ENCODE peak calls at places on chromosomes 7 and 10, in eight cellular contexts. One of them, this sample, is unnamed.

GRCh38 chr7:112056409-112056808 is 149.8 kb downstream of the DOCK4 start:
- DNase-seq in M059J: peak; percentile 13
- DNase-seq in COR-L47: no peak
- DNase-seq in activated naive CD4-positive, alpha-beta T cell treated with anti-CD3 and anti-CD28 coated beads, Interleukin-2, amount 50 U/mL, for 72 hours: no peak
- DNase-seq in testis: no peak
- DNase-seq in uterus: no peak
- DNase-seq in RWPE1: peak; percentile 8
- DNase-seq in AG04450: peak; percentile 42
- DNase-seq in this sample: no peak

GRCh38 chr7:117808910-117809705 is 64.1 kb downstream of the CTTNBP2 start:
- DNase-seq in M059J: peak; percentile 31
- DNase-seq in COR-L47: no peak
- DNase-seq in activated naive CD4-positive, alpha-beta T cell treated with anti-CD3 and anti-CD28 coated beads, Interleukin-2, amount 50 U/mL, for 72 hours: no peak
- DNase-seq in testis: no peak
- DNase-seq in uterus: no peak
- DNase-seq in RWPE1: no peak
- DNase-seq in AG04450: no peak
- DNase-seq in this sample: no peak

GRCh38 chr7:131537581-131537980 is 18.8 kb downstream of the PODXL start:
- DNase-seq in M059J: peak; percentile 33
- DNase-seq in COR-L47: no peak
- DNase-seq in activated naive CD4-positive, alpha-beta T cell treated with anti-CD3 and anti-CD28 coated beads, Interleukin-2, amount 50 U/mL, for 72 hours: no peak
- DNase-seq in testis: no peak
- DNase-seq in uterus: no peak
- DNase-seq in RWPE1: no peak
- DNase-seq in AG04450: no peak
- DNase-seq in this sample: no peak

GRCh38 chr10:62934258-62934657 is 118.1 kb upstream of the EGR2 start:
- DNase-seq in M059J: peak; percentile 6
- DNase-seq in COR-L47: no peak
- DNase-seq in activated naive CD4-positive, alpha-beta T cell treated with anti-CD3 and anti-CD28 coated beads, Interleukin-2, amount 50 U/mL, for 72 hours: no peak
- DNase-seq in testis: no peak
- DNase-seq in uterus: no peak
- DNase-seq in RWPE1: no peak
- DNase-seq in AG04450: no peak
- DNase-seq in this sample: no peak

GRCh38 chr10:97138174-97138573 is 47.6 kb downstream of the SLIT1 start:
- DNase-seq in M059J: no peak
- DNase-seq in COR-L47: no peak
- DNase-seq in activated naive CD4-positive, alpha-beta T cell treated with anti-CD3 and anti-CD28 coated beads, Interleukin-2, amount 50 U/mL, for 72 hours: no peak
- DNase-seq in testis: no peak
- DNase-seq in uterus: no peak
- DNase-seq in RWPE1: peak; percentile 22
- DNase-seq in AG04450: no peak
- DNase-seq in this sample: no peak

GRCh38 chr10:47062801-47063200 is 151.6 kb downstream of the PTPN20 start:
- DNase-seq in M059J: no peak
- DNase-seq in COR-L47: no peak
- DNase-seq in activated naive CD4-positive, alpha-beta T cell treated with anti-CD3 and anti-CD28 coated beads, Interleukin-2, amount 50 U/mL, for 72 hours: no peak
- DNase-seq in testis: no peak
- DNase-seq in uterus: no peak
- DNase-seq in RWPE1: no peak
- DNase-seq in AG04450: no peak
- DNase-seq in this sample: no peak

GRCh38 chr10:125999694-126000093 is 103.3 kb downstream of the FANK1 start:
- DNase-seq in M059J: peak; percentile 13
- DNase-seq in COR-L47: no peak
- DNase-seq in activated naive CD4-positive, alpha-beta T cell treated with anti-CD3 and anti-CD28 coated beads, Interleukin-2, amount 50 U/mL, for 72 hours: no peak
- DNase-seq in testis: no peak
- DNase-seq in uterus: no peak
- DNase-seq in RWPE1: no peak
- DNase-seq in AG04450: no peak
- DNase-seq in this sample: no peak

GRCh38 chr7:130922206-130923112 is 188.5 kb upstream of the KLF14 start:
- DNase-seq in M059J: no peak
- DNase-seq in COR-L47: no peak
- DNase-seq in activated naive CD4-positive, alpha-beta T cell treated with anti-CD3 and anti-CD28 coated beads, Interleukin-2, amount 50 U/mL, for 72 hours: no peak
- DNase-seq in testis: no peak
- DNase-seq in uterus: no peak
- DNase-seq in RWPE1: no peak
- DNase-seq in AG04450: no peak
- DNase-seq in this sample: no peak

GRCh38 chr10:78327778-78328591 is 294.3 kb downstream of the RPS24 start:
- DNase-seq in M059J: no peak
- DNase-seq in COR-L47: no peak
- DNase-seq in activated naive CD4-positive, alpha-beta T cell treated with anti-CD3 and anti-CD28 coated beads, Interleukin-2, amount 50 U/mL, for 72 hours: no peak
- DNase-seq in testis: no peak
- DNase-seq in uterus: no peak
- DNase-seq in RWPE1: no peak
- DNase-seq in AG04450: no peak
- DNase-seq in this sample: peak; percentile 16

GRCh38 chr10:44280211-44280610 is 104.7 kb downstream of the CXCL12 start:
- DNase-seq in M059J: no peak
- DNase-seq in COR-L47: no peak
- DNase-seq in activated naive CD4-positive, alpha-beta T cell treated with anti-CD3 and anti-CD28 coated beads, Interleukin-2, amount 50 U/mL, for 72 hours: no peak
- DNase-seq in testis: no peak
- DNase-seq in uterus: no peak
- DNase-seq in RWPE1: no peak
- DNase-seq in AG04450: no peak
- DNase-seq in this sample: no peak

GRCh38 chr10:36256166-36256565 is 614.1 kb upstream of the FZD8 start:
- DNase-seq in M059J: no peak
- DNase-seq in COR-L47: no peak
- DNase-seq in activated naive CD4-positive, alpha-beta T cell treated with anti-CD3 and anti-CD28 coated beads, Interleukin-2, amount 50 U/mL, for 72 hours: no peak
- DNase-seq in testis: peak; percentile 38
- DNase-seq in uterus: no peak
- DNase-seq in RWPE1: no peak
- DNase-seq in AG04450: no peak
- DNase-seq in this sample: no peak

GRCh38 chr7:158043461-158044155 is 544.0 kb downstream of the PTPRN2 start:
- DNase-seq in M059J: no peak
- DNase-seq in COR-L47: no peak
- DNase-seq in activated naive CD4-positive, alpha-beta T cell treated with anti-CD3 and anti-CD28 coated beads, Interleukin-2, amount 50 U/mL, for 72 hours: no peak
- DNase-seq in testis: no peak
- DNase-seq in uterus: no peak
- DNase-seq in RWPE1: no peak
- DNase-seq in AG04450: no peak
- DNase-seq in this sample: peak; percentile 80